ENCODE peak calls at places on chromosomes 6 and 20, in four cellular contexts. C is SK-N-SH, E is H1, Q is K562. Z is an unnamed sample.

GRCh38 chr6:79808846-79809245 is 138.5 kb downstream of the ELOVL4 start:
- DNase-seq in C (no peak), Q (no peak), E (no peak), Z (no peak)

GRCh38 chr6:139570166-139570565 is 195.7 kb upstream of the CITED2 start:
- DNase-seq in C (no peak), E (no peak), Q (no peak), Z (no peak)

GRCh38 chr20:58854638-58855471 is 2.3 kb downstream of the GNAS start:
- DNase-seq in E (no peak), Q (no peak), C (peak), Z (no peak)

GRCh38 chr6:70734381-70734780 is 66.7 kb downstream of the SMAP1 start:
- DNase-seq in E (no peak), C (no peak), Q (no peak), Z (no peak)

GRCh38 chr20:59560588-59561227 is 43.6 kb upstream of the PHACTR3 start:
- DNase-seq in Q (peak), E (no peak), C (peak), Z (no peak)

GRCh38 chr6:11632231-11632630 is 94.7 kb downstream of the TMEM170B start:
- DNase-seq in Q (no peak), C (no peak), E (no peak), Z (no peak)

GRCh38 chr6:85643530-85644373 is 1.1 kb upstream of the SYNCRIP start:
- DNase-seq in E (peak), Q (peak), C (peak), Z (peak)

GRCh38 chr6:147621280-147621679 is 112.8 kb downstream of the SAMD5 start:
- DNase-seq in Q (peak), E (no peak), C (no peak), Z (no peak)

GRCh38 chr6:161257778-161258457 is 15.9 kb downstream of the AGPAT4 start:
- DNase-seq in Q (no peak), C (no peak), E (no peak), Z (no peak)

GRCh38 chr6:36302227-36302976 is 32.5 kb downstream of the PNPLA1 start:
- DNase-seq in E (peak), C (peak), Q (peak), Z (peak)

GRCh38 chr6:112639436-112639835 is 292.3 kb downstream of the RFPL4B start:
- DNase-seq in E (no peak), C (no peak), Q (no peak), Z (no peak)

GRCh38 chr6:108578595-108579038 is 17.9 kb downstream of the FOXO3 start:
- DNase-seq in E (no peak), C (no peak), Q (peak), Z (no peak)

GRCh38 chr6:157488058-157488457 is 107.1 kb downstream of the ZDHHC14 start:
- DNase-seq in C (no peak), E (no peak), Q (no peak), Z (no peak)

GRCh38 chr20:22438346-22438745 is 146.0 kb downstream of the FOXA2 start:
- DNase-seq in E (no peak), C (no peak), Q (no peak), Z (no peak)

GRCh38 chr6:159875194-159875593 is 15.6 kb upstream of the MAS1 start:
- DNase-seq in C (no peak), Q (no peak), E (no peak), Z (peak)

GRCh38 chr6:36906539-36906938 is 20.8 kb downstream of the C6orf89 start:
- DNase-seq in Q (no peak), E (no peak), C (no peak), Z (no peak)

GRCh38 chr6:103797738-103798137 is 1062.0 kb downstream of the HACE1 start:
- DNase-seq in Q (no peak), E (no peak), C (no peak), Z (no peak)

GRCh38 chr6:157148391-157149323 is 174.7 kb downstream of the TMEM242 start:
- DNase-seq in Q (no peak), E (no peak), C (peak), Z (no peak)

GRCh38 chr6:151098166-151098565 is 141.6 kb upstream of the AKAP12 start:
- DNase-seq in C (no peak), Q (no peak), E (no peak), Z (no peak)

GRCh38 chr6:125306756-125307149 is 5.0 kb upstream of the HDDC2 start:
- DNase-seq in E (no peak), Q (no peak), C (no peak), Z (no peak)

GRCh38 chr6:2961491-2961890 is 9.9 kb downstream of the SERPINB6 start:
- DNase-seq in Q (no peak), E (no peak), C (no peak), Z (no peak)

GRCh38 chr20:43537921-43538854 is 20.6 kb upstream of the SGK2 start:
- DNase-seq in Q (peak), C (peak), E (peak), Z (no peak)

GRCh38 chr20:15700147-15700765 is 873.0 kb downstream of the KIF16B start:
- DNase-seq in E (no peak), Q (no peak), C (peak), Z (no peak)

GRCh38 chr6:122673345-122673961 is 63.2 kb downstream of the PKIB start:
- DNase-seq in C (no peak), Q (no peak), E (no peak), Z (no peak)

GRCh38 chr6:146543940-146544661 is 468 bp downstream of the RAB32 start:
- DNase-seq in C (no peak), Q (peak), E (peak), Z (no peak)

GRCh38 chr6:40900791-40901190 is 138.2 kb downstream of the UNC5CL start:
- DNase-seq in E (no peak), C (no peak), Q (no peak), Z (no peak)

GRCh38 chr6:38814761-38815160 is 99.7 kb downstream of the DNAH8 start:
- DNase-seq in Q (no peak), C (no peak), E (no peak), Z (no peak)

DNA sequence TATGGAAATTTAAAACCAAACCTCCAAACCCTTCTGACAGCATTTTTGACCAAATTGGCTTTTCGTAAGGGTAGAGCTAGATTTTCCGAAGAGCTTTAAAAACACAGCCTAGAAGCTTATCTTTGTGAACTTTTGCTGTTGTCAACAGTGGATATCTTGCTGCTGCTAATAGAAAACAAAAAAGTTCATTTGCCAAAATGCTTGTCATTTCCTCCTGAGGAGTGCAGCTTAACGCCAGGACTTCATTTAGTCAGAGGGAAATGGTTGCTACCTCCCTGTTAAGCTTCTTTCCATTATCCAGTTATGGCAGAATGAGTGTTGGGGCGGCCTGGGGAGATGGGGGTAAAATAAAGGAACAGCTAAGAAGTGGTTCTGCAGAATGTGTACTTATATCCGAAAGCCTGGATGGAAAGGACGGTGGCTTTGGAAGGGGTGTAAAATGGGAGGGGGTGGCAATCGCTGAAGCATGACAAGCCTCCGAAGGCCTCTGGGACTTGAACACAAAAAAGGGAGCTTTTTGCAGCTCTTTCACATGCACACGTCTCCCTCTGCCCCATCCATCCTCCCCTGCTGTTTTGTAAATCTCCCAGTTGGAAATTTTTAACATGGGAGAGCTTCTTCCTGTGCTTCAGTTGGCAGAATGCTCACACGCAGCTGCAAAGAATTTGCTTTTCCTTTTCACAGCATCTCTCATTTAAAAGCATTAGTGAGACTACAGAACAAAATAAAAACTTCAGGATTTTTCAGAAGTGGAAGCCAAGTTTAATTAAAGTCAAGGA is 22.4 kb downstream of the JARID2 start:
- DNase-seq in E (no peak), C (no peak), Q (no peak), Z (no peak)
- TF ChIP-seq NRF1 in E (no peak), C (no peak), Q (no peak), Z (no peak)

GRCh38 chr6:93886416-93886815 is 467.1 kb upstream of the EPHA7 start:
- DNase-seq in E (no peak), Q (no peak), C (no peak), Z (no peak)
- TF ChIP-seq NRF1 in E (no peak), Q (no peak), C (no peak), Z (no peak)

GRCh38 chr20:63969851-63970713 is at the start of gene ZNF512B:
- DNase-seq in Q (peak), C (peak), E (peak), Z (no peak)
- TF ChIP-seq NRF1 in Q (no peak), C (peak), E (peak), Z (peak)

GRCh38 chr6:5730586-5731263 is 276.0 kb downstream of the NRN1 start:
- DNase-seq in C (no peak), E (no peak), Q (no peak), Z (no peak)
- TF ChIP-seq NRF1 in C (no peak), E (no peak), Q (no peak), Z (no peak)

GRCh38 chr6:31513456-31514165 is 15.2 kb upstream of the MCCD1 start:
- DNase-seq in C (no peak), E (no peak), Q (no peak), Z (no peak)
- TF ChIP-seq NRF1 in C (no peak), E (no peak), Q (no peak), Z (no peak)

Z was measured in GM12878.